ENCODE peak calls at places on chromosomes 11 and 22, in five cellular contexts. Z, V, G, J and B are unnamed samples.

GRCh38 chr11:117744471-117745280 is 52.3 kb downstream of the DSCAML1 start:
- DNase-seq in J (no peak), V (no peak), G (no peak), Z (no peak), B (no peak)

GRCh38 chr11:57288771-57289579 is 35.8 kb downstream of the TNKS1BP1 start:
- DNase-seq in G (no peak), V (no peak), Z (no peak), J (peak), B (no peak)

GRCh38 chr11:74403607-74404006 is 5.4 kb upstream of the PGM2L1 start:
- DNase-seq in G (no peak), V (no peak), Z (no peak), J (no peak), B (no peak)

GRCh38 chr11:67493548-67494370 is 10.9 kb downstream of the AIP start:
- DNase-seq in G (no peak), Z (no peak), V (no peak), J (no peak), B (no peak)

GRCh38 chr22:22759889-22760546 is 115.6 kb downstream of the GGTLC2 start:
- DNase-seq in Z (no peak), V (no peak), G (no peak), J (no peak), B (no peak)

GRCh38 chr11:66957971-66958231 is 282 bp downstream of the PC start:
- DNase-seq in J (no peak), Z (no peak), G (no peak), V (no peak), B (no peak)

GRCh38 chr11:6693342-6694228 is 10.4 kb upstream of the MRPL17 start:
- DNase-seq in V (peak), Z (no peak), G (peak), J (peak), B (no peak)

GRCh38 chr11:58893899-58894298 is 45.4 kb upstream of the GLYATL1 start:
- DNase-seq in V (no peak), Z (no peak), J (no peak), G (no peak), B (no peak)

GRCh38 chr11:27471588-27472397 is 797 bp downstream of the LGR4 start:
- DNase-seq in V (peak), J (no peak), G (peak), Z (no peak), B (no peak)

GRCh38 chr11:79794484-79795393 is 353.9 kb upstream of the TENM4 start:
- DNase-seq in J (no peak), Z (no peak), V (no peak), G (no peak), B (no peak)

GRCh38 chr22:35352214-35353111 is 28.4 kb upstream of the HMOX1 start:
- DNase-seq in V (peak), G (peak), Z (peak), J (no peak), B (no peak)

GRCh38 chr11:96188625-96189006 is 154.4 kb downstream of the MAML2 start:
- DNase-seq in G (no peak), Z (no peak), V (no peak), J (peak), B (no peak)

GRCh38 chr22:19419086-19419463 is 12.5 kb downstream of the HIRA start:
- DNase-seq in G (no peak), J (no peak), V (no peak), Z (no peak), B (no peak)

GRCh38 chr11:62627718-62628117 is 5.9 kb upstream of the B3GAT3 start:
- DNase-seq in V (no peak), J (no peak), Z (no peak), G (no peak), B (no peak)

GRCh38 chr11:113603277-113604059 is 102.6 kb downstream of the TMPRSS5 start:
- DNase-seq in J (no peak), Z (no peak), V (peak), G (no peak), B (no peak)

GRCh38 chr11:45100338-45100737 is 46.1 kb upstream of the PRDM11 start:
- DNase-seq in V (no peak), J (peak), Z (peak), G (no peak), B (no peak)

GRCh38 chr11:97259884-97260283 is 870.1 kb downstream of the JRKL start:
- DNase-seq in V (no peak), Z (no peak), J (no peak), G (no peak), B (no peak)
- TF ChIP-seq CTCF in V (no peak), Z (no peak), J (no peak), G (no peak), B (no peak)

GRCh38 chr11:370087-370941 is 1.0 kb downstream of the B4GALNT4 start:
- DNase-seq in J (no peak), Z (no peak), G (no peak), V (no peak), B (no peak)
- H3K4me3 ChIP-seq in J (peak), Z (peak), G (no peak), V (no peak), B (peak)

DNA sequence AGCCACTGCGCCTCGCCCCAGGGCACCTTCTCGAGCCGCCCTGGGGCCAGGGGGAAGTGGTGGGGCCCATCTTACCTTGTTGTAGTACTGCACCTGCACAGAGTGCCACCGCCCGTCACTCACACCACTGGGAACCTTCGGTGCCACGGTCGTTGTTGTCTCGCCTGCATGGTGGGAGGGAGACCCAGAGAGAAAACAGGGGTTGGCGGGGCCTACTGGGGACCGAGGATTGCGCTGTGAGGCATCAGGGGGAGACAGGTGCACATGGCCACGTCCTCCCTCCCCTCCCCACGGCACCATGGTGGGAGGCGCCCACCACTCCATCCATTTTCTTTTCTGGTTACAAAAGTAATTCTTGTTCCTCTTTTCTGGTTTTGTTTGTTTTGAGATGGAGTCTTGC is 97.8 kb downstream of the TRMU start:
- DNase-seq in V (no peak), G (no peak), Z (no peak), J (no peak), B (no peak)
- TF ChIP-seq CTCF in V (no peak), G (no peak), Z (no peak), J (no peak), B (no peak)

GRCh38 chr22:37968452-37969251 is 15.2 kb downstream of the POLR2F start:
- DNase-seq in J (no peak), V (no peak), Z (no peak), G (no peak), B (no peak)

GRCh38 chr22:37971475-37972434 is 12.6 kb downstream of the SOX10 start:
- DNase-seq in J (no peak), Z (no peak), G (no peak), V (no peak), B (no peak)

GRCh38 chr22:37973271-37974170 is 10.8 kb downstream of the SOX10 start:
- DNase-seq in V (no peak), Z (no peak), G (no peak), J (no peak), B (no peak)

GRCh38 chr22:37972527-37972926 is 11.8 kb downstream of the SOX10 start:
- DNase-seq in Z (no peak), J (no peak), V (no peak), G (no peak), B (no peak)

DNA sequence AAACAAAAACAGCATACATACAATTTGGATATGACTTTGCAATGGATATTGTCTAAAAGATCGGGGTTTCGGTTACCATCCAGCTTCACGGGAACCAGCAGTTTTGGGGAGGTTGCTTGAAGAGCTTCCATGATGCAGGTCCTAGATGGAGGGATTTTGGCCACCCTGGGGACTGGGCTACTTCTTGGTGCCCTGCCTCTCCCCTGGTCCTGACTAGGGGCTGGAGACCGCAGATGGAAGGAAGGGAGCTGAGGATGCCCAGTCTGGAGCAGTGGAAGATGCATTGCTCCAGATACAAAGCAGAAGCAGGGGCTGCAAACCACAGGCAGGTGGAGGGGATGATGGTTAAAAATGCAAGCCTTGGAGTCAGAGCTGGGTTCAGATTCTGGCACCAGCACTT is 13.5 kb downstream of the SOX10 start:
- DNase-seq in G (no peak), J (no peak), V (no peak), Z (no peak), B (no peak)
- H3K4me3 ChIP-seq in G (no peak), J (no peak), V (no peak), Z (no peak), B (no peak)

GRCh38 chr22:32205974-32206773 is 1.3 kb upstream of the RFPL2 start:
- DNase-seq in J (no peak), V (no peak), Z (peak), G (no peak), B (no peak)
- TF ChIP-seq CTCF in J (no peak), V (no peak), Z (no peak), G (no peak), B (no peak)

DNA sequence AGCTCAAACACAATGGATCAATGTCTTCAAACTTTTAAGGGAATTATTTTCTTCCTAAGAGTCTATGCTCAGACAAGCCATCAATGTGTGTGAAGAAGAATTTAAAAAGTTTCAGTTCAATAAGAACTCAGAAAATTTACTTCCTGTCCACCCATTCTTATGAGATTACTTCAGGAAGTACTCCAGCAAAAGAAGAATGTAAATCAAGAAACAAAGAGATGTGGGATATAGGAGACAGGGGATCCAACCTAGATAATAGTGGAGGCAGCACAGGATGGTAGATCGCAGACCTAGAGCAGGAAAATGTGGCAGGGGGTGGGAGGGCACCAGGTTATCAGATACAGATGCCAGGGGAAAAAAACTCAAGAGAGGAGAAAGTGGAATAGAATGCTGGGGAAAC is 170.6 kb downstream of the MPPED1 start:
- DNase-seq in Z (no peak), G (no peak), J (no peak), V (no peak), B (no peak)
- H3K4me3 ChIP-seq in Z (no peak), G (no peak), J (no peak), V (no peak), B (no peak)

DNA sequence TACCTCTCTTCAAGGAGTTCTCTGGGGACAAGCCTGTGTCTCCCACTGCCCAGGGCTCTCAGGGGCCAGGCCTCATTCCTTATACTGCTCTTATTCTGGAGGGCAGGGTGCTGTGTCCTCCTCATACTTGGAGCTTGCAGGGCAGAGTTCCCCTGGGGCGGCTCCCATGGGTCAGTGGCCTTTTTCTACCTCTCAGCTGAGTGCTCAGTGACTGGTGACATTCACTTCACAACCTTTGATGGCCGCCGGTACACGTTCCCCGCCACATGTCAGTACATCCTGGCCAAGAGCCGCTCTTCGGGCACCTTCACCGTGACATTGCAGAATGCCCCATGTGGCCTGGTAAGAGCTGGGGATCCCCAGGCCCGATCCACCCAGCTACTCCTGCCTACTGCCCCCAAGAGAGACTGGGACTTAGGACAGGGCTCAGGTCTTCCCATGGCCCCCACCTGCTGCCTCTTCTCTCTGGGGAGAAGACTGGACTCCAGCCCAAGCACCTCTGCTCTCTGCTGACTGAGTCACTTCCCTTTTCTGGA is 14.5 kb downstream of the OTOG start:
- DNase-seq in G (no peak), J (no peak), Z (no peak), V (no peak), B (no peak)
- TF ChIP-seq CTCF in G (no peak), J (no peak), Z (no peak), V (no peak), B (no peak)

GRCh38 chr11:64888761-64889511 is 10.5 kb upstream of the EHD1 start:
- DNase-seq in Z (peak), J (no peak), V (no peak), G (no peak), B (no peak)

GRCh38 chr11:64887234-64887756 is 8.9 kb upstream of the EHD1 start:
- DNase-seq in J (no peak), G (no peak), V (no peak), Z (no peak), B (no peak)

GRCh38 chr11:64885367-64886286 is 7.2 kb upstream of the EHD1 start:
- DNase-seq in G (no peak), J (peak), Z (no peak), V (no peak), B (no peak)

GRCh38 chr11:64888406-64888757 is 10.0 kb upstream of the EHD1 start:
- DNase-seq in G (no peak), Z (no peak), V (no peak), J (no peak), B (no peak)

GRCh38 chr11:64887757-64888405 is 9.5 kb upstream of the EHD1 start:
- DNase-seq in J (no peak), Z (peak), V (peak), G (peak), B (no peak)
- H3K4me3 ChIP-seq in J (no peak), Z (peak), V (peak), G (peak), B (no peak)

GRCh38 chr11:19631657-19632325 is 80.8 kb upstream of the NAV2 start:
- DNase-seq in V (no peak), Z (no peak), G (peak), J (no peak), B (no peak)

GRCh38 chr11:19627566-19627965 is 85.1 kb upstream of the NAV2 start:
- DNase-seq in J (no peak), V (no peak), Z (no peak), G (no peak), B (no peak)

GRCh38 chr11:19625438-19625837 is 87.2 kb upstream of the NAV2 start:
- DNase-seq in Z (no peak), J (peak), V (no peak), G (no peak), B (no peak)

GRCh38 chr11:19632435-19632834 is 80.2 kb upstream of the NAV2 start:
- DNase-seq in J (peak), Z (no peak), V (no peak), G (no peak), B (no peak)

GRCh38 chr11:19628018-19628417 is 84.6 kb upstream of the NAV2 start:
- DNase-seq in Z (no peak), G (peak), J (peak), V (peak), B (peak)
- TF ChIP-seq CTCF in Z (no peak), G (no peak), J (no peak), V (no peak), B (no peak)

GRCh38 chr11:119730347-119730613 is 1.3 kb upstream of the NECTIN1 start:
- DNase-seq in V (no peak), J (no peak), G (no peak), Z (no peak), B (no peak)
- H3K4me3 ChIP-seq in V (peak), J (no peak), G (peak), Z (peak), B (peak)